ENCODE peak calls at places on chromosomes 7 and 10, in five cellular contexts. H is NCI-H1436, J is hypothalamus, Y is NCI-H524, W is kidney. N is an unnamed sample.

GRCh38 chr7:36487756-36488336 is 98.2 kb downstream of the ANLN start:
- DNase-seq in H (peak; percentile 48), J (no peak), Y (no peak), W (no peak), N (peak; percentile 52)

GRCh38 chr7:94182066-94182465 is 177.9 kb upstream of the BET1 start:
- DNase-seq in H (no peak), J (no peak), Y (no peak), W (no peak), N (no peak)

GRCh38 chr7:73718905-73719805 is at the start of gene STX1A:
- DNase-seq in H (peak; percentile 78), J (peak; percentile 7), Y (peak; percentile 30), W (peak; percentile 91), N (no peak)

GRCh38 chr10:52756295-52756694 is 16.3 kb downstream of the MBL2 start:
- DNase-seq in H (no peak), J (no peak), Y (no peak), W (no peak), N (no peak)

GRCh38 chr7:73555411-73555982 is 2.0 kb downstream of the BCL7B start:
- DNase-seq in H (no peak), J (no peak), Y (no peak), W (no peak), N (no peak)

GRCh38 chr10:102175415-102175814 is 23.2 kb downstream of the NOLC1 start:
- DNase-seq in H (no peak), J (no peak), Y (no peak), W (no peak), N (no peak)

GRCh38 chr10:87558333-87558732 is 53.6 kb downstream of the MINPP1 start:
- DNase-seq in H (no peak), J (no peak), Y (no peak), W (no peak), N (no peak)

GRCh38 chr7:36109013-36109627 is 43.9 kb upstream of the EEPD1 start:
- DNase-seq in H (no peak), J (no peak), Y (peak; percentile 49), W (no peak), N (peak; percentile 26)

GRCh38 chr7:103148994-103149807 is at the start of gene NAPEPLD:
- DNase-seq in H (peak; percentile 68), J (peak; percentile 88), Y (peak; percentile 81), W (peak; percentile 96), N (peak; percentile 66)

GRCh38 chr10:110918633-110919348 is at the start of gene BBIP1:
- DNase-seq in H (peak; percentile 100), J (peak; percentile 74), Y (peak; percentile 82), W (peak; percentile 99), N (peak; percentile 91)

GRCh38 chr10:110020265-110020664 is 12.5 kb downstream of the ADD3 start:
- DNase-seq in H (no peak), J (no peak), Y (no peak), W (no peak), N (no peak)

GRCh38 chr7:124411796-124412195 is 353.8 kb downstream of the GPR37 start:
- DNase-seq in H (no peak), J (no peak), Y (peak; percentile 53), W (no peak), N (no peak)

GRCh38 chr7:45220846-45221245 is 63.3 kb downstream of the RAMP3 start:
- DNase-seq in H (no peak), J (no peak), Y (no peak), W (no peak), N (no peak)

GRCh38 chr10:43817368-43817767 is 168.7 kb upstream of the ZNF32 start:
- DNase-seq in H (no peak), J (no peak), Y (no peak), W (no peak), N (no peak)

GRCh38 chr7:102260856-102261255 is 25.8 kb upstream of the SH2B2 start:
- DNase-seq in H (no peak), J (no peak), Y (no peak), W (peak; percentile 68), N (no peak)

GRCh38 chr7:116138202-116138801 is 72.0 kb upstream of the TES start:
- DNase-seq in H (peak; percentile 22), J (no peak), Y (no peak), W (no peak), N (no peak)

GRCh38 chr7:79386688-79387422 is 66.6 kb downstream of the MAGI2 start:
- DNase-seq in H (no peak), J (no peak), Y (no peak), W (no peak), N (no peak)

GRCh38 chr7:159104188-159105030 is 40.3 kb downstream of the VIPR2 start:
- DNase-seq in H (no peak), J (no peak), Y (no peak), W (peak; percentile 68), N (no peak)

GRCh38 chr10:80289451-80290287 is at the start of gene MAT1A:
- DNase-seq in H (no peak), J (no peak), Y (no peak), W (no peak), N (no peak)

GRCh38 chr7:159125104-159125943 is 19.3 kb downstream of the VIPR2 start:
- DNase-seq in H (no peak), J (no peak), Y (no peak), W (peak; percentile 15), N (no peak)

GRCh38 chr10:42961156-42961589 is 115.7 kb upstream of the RET start:
- DNase-seq in H (no peak), J (no peak), Y (no peak), W (peak; percentile 43), N (no peak)

GRCh38 chr10:123287594-123288247 is 133.5 kb downstream of the BUB3 start:
- DNase-seq in H (no peak), J (no peak), Y (no peak), W (no peak), N (no peak)

GRCh38 chr7:25496394-25497103 is 268.3 kb upstream of the NPVF start:
- DNase-seq in H (no peak), J (no peak), Y (no peak), W (no peak), N (no peak)

GRCh38 chr7:114414151-114415053 is at the start of gene FOXP2:
- DNase-seq in H (peak; percentile 18), J (no peak), Y (peak; percentile 60), W (no peak), N (peak; percentile 82)

GRCh38 chr7:42982604-42983115 is 50.5 kb downstream of the MRPL32 start:
- DNase-seq in H (no peak), J (no peak), Y (no peak), W (no peak), N (no peak)

GRCh38 chr7:28891192-28891872 is 66.8 kb downstream of the TRIL start:
- DNase-seq in H (no peak), J (no peak), Y (no peak), W (peak; percentile 72), N (no peak)

GRCh38 chr7:15684834-15685233 is 1.6 kb downstream of the MEOX2 start:
- DNase-seq in H (no peak), J (no peak), Y (peak; percentile 67), W (no peak), N (no peak)

GRCh38 chr10:58157076-58157766 is 110.5 kb downstream of the IPMK start:
- DNase-seq in H (no peak), J (no peak), Y (no peak), W (no peak), N (no peak)

GRCh38 chr10:5293691-5294550 is 70.8 kb upstream of the UCN3 start:
- DNase-seq in H (peak; percentile 65), J (no peak), Y (no peak), W (no peak), N (no peak)

GRCh38 chr10:63707254-63707910 is 186.2 kb downstream of the REEP3 start:
- DNase-seq in H (peak; percentile 56), J (no peak), Y (no peak), W (no peak), N (no peak)

GRCh38 chr7:94378396-94378795 is 16.3 kb upstream of the COL1A2 start:
- DNase-seq in H (no peak), J (no peak), Y (no peak), W (no peak), N (no peak)

GRCh38 chr7:23012797-23013714 is 874 bp downstream of the HYCC1 start:
- DNase-seq in H (no peak), J (no peak), Y (no peak), W (peak; percentile 86), N (no peak)

GRCh38 chr10:28984431-28984830 is 304.4 kb upstream of the LYZL1 start:
- DNase-seq in H (no peak), J (no peak), Y (no peak), W (peak; percentile 96), N (no peak)

GRCh38 chr7:68107256-68107655 is 1110.6 kb downstream of the TYW1 start:
- DNase-seq in H (no peak), J (no peak), Y (peak; percentile 16), W (no peak), N (peak; percentile 42)

GRCh38 chr7:85023066-85023687 is 163.7 kb downstream of the SEMA3D start:
- DNase-seq in H (peak; percentile 31), J (no peak), Y (peak; percentile 13), W (no peak), N (no peak)

GRCh38 chr7:44489955-44490350 is 505 bp downstream of the NUDCD3 start:
- DNase-seq in H (no peak), J (no peak), Y (no peak), W (no peak), N (no peak)

N was measured in NCI-H2081 treated with DMSO at 0.1 percent for 48 hours.